ENCODE peak calls at places on chromosomes 4 and X, in seven cellular contexts. H is HCT116, G is SK-N-SH, T is H1, I is HepG2, S is GM12878, M is K562. Q is an unnamed sample.

GRCh38 chr4:170651786-170652185 is 562.0 kb upstream of the AADAT start:
- DNase-seq in H (no peak), G (no peak), T (no peak), I (no peak), S (no peak), M (no peak), Q (no peak)

GRCh38 chr4:159071969-159072765 is 30.7 kb upstream of the RAPGEF2 start:
- DNase-seq in H (no peak), G (no peak), T (no peak), I (no peak), S (no peak), M (no peak), Q (no peak)

GRCh38 chr4:53706422-53707032 is 115.2 kb upstream of the LNX1 start:
- DNase-seq in H (peak; percentile 34), G (peak; percentile 8), T (no peak), I (peak; percentile 35), S (peak; percentile 45), M (peak; percentile 13), Q (peak; percentile 63)

GRCh38 chrX:136185409-136186022 is 38.2 kb downstream of the FHL1 start:
- DNase-seq in H (peak; percentile 2), G (no peak), T (no peak), I (no peak), S (no peak), M (no peak), Q (no peak)

GRCh38 chrX:137747231-137747630 is 181.3 kb downstream of the ZIC3 start:
- DNase-seq in H (no peak), G (no peak), T (no peak), I (no peak), S (no peak), M (no peak), Q (no peak)

GRCh38 chr4:109294006-109294405 is 8.5 kb downstream of the COL25A1 start:
- DNase-seq in H (peak; percentile 21), G (peak; percentile 8), T (no peak), I (peak; percentile 15), S (no peak), M (peak; percentile 42), Q (no peak)

GRCh38 chr4:168908093-168908492 is 102.0 kb downstream of the CBR4 start:
- DNase-seq in H (no peak), G (no peak), T (no peak), I (no peak), S (no peak), M (no peak), Q (no peak)

GRCh38 chr4:155954118-155954503 is 445 bp upstream of the CTSO start:
- DNase-seq in H (no peak), G (no peak), T (no peak), I (no peak), S (no peak), M (no peak), Q (no peak)

DNA sequence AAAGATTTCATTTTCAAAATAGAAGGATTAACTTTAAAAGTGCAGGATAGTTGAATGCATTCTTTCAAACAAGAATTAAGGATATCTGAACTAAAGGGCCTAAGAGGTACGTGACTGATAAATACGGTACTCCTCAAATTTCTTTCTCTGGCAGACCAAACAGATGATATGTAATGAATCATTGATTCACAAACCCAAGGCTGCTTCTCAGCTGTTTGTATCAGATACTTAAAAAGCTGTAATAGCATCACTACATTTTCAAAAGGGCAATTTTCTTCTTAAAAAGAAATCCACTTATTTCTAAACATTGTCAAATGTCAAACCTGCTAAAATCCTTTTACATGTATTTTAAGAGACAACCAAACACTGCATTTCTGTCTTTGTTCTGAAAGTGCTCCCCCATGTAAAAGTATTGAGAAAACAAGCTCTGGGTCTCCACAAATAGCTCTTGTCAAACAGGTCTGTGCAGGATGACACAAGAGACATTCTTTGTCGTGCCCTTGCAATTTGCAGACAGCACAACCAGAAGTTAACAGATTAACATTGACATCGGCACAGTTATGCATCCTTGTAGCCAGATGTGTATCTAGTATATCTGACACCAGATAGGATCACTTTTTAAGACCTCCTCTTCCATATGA is 82.0 kb downstream of the MANBA start:
- DNase-seq in H (no peak), G (no peak), T (no peak), I (no peak), S (no peak), M (no peak), Q (peak; percentile 69)
- TF ChIP-seq JUND in H (no peak), G (no peak), T (no peak), I (no peak), S (no peak), M (no peak), Q (no peak)

DNA sequence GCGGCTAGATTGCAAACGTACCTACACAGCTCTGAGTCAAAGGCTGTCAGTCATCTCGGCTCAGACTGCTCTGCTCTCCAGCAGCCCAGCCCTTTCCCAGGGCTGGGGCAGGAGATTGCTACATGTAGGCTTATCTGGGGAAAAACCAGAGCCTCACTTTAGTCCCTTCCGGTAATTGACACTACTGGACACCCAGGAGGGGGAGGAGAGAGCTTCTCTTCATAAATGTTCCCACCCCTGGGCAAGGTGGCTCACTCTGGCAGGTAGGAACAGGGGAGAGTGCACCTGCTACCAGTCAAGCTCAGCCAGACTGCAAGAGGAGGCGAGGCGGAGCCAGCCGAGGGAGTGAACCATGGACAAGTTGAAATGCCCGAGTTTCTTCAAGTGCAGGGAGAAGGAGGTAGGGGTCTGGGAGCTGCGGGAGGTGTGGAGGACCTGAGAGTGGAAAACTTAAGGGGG is at the start of gene SLC6A14:
- DNase-seq in H (no peak), G (no peak), T (no peak), I (peak; percentile 49), S (no peak), M (no peak), Q (peak; percentile 28)
- TF ChIP-seq JUND in H (no peak), G (no peak), T (no peak), I (no peak), S (no peak), M (no peak), Q (no peak)

DNA sequence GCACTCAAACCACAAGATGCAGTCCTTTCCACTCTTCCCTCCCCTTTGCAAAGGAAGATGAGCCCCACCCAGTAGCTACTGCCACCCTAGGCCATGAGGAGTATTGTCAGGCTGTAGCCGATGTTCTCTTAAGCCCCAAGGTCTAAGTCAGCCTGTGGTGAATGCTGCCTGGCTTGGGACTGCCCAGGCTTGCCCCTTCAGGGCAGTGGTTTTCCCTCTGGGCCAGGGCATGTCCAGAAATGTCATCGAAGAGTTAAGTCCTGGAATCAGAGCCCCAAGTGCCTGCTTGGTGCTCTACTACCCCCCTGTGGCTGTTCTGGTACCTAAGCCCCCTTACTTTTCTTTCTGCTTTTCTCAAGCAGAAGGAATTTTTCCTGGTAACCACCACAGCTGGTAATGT is 11.8 kb upstream of the PGK1 start:
- DNase-seq in H (peak; percentile 54), G (no peak), T (peak; percentile 46), I (peak; percentile 12), S (peak; percentile 37), M (no peak), Q (no peak)
- TF ChIP-seq JUND in H (no peak), G (no peak), T (no peak), I (no peak), S (no peak), M (no peak), Q (no peak)

GRCh38 chr4:44806076-44806475 is 79.7 kb upstream of the GNPDA2 start:
- DNase-seq in H (no peak), G (no peak), T (no peak), I (no peak), S (no peak), M (no peak), Q (no peak)
- TF ChIP-seq JUND in H (no peak), G (no peak), T (no peak), I (no peak), S (no peak), M (no peak), Q (no peak)

GRCh38 chrX:81121513-81122363 is 80.0 kb downstream of the HMGN5 start:
- DNase-seq in H (peak; percentile 86), G (peak; percentile 70), T (peak; percentile 89), I (peak; percentile 41), S (peak; percentile 76), M (peak; percentile 86), Q (peak; percentile 38)

GRCh38 chrX:81120270-81120935 is 81.3 kb downstream of the HMGN5 start:
- DNase-seq in H (no peak), G (no peak), T (no peak), I (no peak), S (no peak), M (no peak), Q (no peak)

GRCh38 chrX:81120936-81121351 is 80.8 kb downstream of the HMGN5 start:
- DNase-seq in H (no peak), G (peak; percentile 8), T (peak; percentile 44), I (peak; percentile 18), S (peak; percentile 30), M (peak; percentile 15), Q (peak; percentile 58)
- TF ChIP-seq JUND in H (no peak), G (no peak), T (no peak), I (no peak), S (no peak), M (no peak), Q (no peak)

DNA sequence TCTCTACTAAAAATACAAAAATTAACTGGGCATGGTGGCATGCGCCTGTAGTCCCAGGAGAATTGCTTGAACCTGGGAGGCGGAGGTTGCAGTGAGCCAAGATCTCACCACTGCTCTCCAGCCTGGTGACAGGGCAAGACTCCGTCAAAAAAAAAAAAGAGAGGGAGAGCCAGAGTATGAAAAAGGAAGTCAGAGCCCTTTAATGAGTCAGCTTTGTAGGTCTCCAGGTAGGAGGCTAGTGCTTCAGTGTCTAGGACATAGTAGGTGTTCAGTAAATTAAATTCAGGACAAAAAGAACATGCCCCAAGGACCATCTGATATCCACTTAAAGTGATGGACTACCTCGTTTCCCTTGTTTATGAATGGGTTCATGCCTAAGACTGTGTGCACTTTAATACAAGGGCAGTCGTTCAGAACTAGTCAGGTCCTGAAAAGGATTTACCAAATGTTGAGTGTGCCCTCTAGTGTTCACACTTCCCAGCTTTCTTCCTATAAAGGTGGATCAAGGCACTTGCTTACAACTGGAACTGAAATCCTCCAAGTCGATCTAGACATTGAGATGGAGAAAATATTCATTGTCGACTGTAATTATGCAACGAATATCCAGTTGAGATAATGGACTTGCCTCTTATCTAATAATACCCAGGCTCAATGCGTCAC is 29.0 kb downstream of the F9 start:
- DNase-seq in H (peak; percentile 24), G (peak; percentile 20), T (no peak), I (peak; percentile 36), S (peak; percentile 30), M (peak; percentile 6), Q (peak; percentile 66)
- TF ChIP-seq JUND in H (no peak), G (no peak), T (no peak), I (no peak), S (no peak), M (no peak), Q (no peak)

DNA sequence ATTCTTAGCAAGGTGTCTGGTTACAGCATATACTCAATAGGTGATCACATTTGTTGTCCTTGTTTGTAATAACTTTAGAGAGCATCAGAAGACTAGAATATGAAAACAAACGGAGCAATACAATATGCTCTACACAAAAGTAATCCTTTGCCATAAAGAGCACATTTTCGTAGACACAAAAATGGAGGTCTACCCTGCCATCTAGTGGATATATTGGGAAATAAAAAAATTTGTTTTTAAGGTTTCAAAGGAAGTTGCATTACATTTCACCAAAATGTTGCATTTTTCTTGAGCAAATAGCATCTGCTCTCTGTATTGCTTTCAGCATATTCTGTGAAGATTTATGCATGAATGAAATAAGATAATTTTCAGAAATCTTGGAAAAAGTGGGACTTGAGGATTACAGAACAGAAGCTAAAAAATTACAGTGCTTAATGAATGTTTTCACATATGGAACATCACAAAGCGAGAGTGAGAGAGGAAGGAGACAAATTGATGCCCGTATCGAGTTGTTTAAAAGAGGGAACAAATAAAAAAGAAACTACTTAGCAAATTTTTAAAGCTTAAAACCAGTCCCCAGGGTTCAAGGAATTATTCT is 390.2 kb downstream of the ANKRD50 start:
- DNase-seq in H (peak; percentile 8), G (peak; percentile 25), T (no peak), I (peak; percentile 8), S (no peak), M (peak; percentile 9), Q (peak; percentile 43)
- TF ChIP-seq JUND in H (no peak), G (no peak), T (no peak), I (no peak), S (no peak), M (no peak), Q (no peak)